ENCODE peak calls at places on chromosomes 1 and 21, in four cellular contexts. W is stimulated activated CD4-positive, alpha-beta T cell treated with anti-CD3 and anti-CD28 coated beads, TNF-alpha, amount 100 ng/mL, for 4 hours; A is NCI-H2107; P is AG04450. G is an unnamed sample.

GRCh38 chr1:44609412-44609767 is 64.9 kb downstream of the TMEM53 start:
- DNase-seq in W (no peak), A (no peak), P (no peak), G (peak)

GRCh38 chr1:240613353-240614142 is 1.6 kb upstream of the GREM2 start:
- DNase-seq in W (no peak), A (no peak), P (no peak), G (no peak)

GRCh38 chr1:240030236-240030635 is 61.4 kb upstream of the FMN2 start:
- DNase-seq in W (no peak), A (no peak), P (no peak), G (no peak)

GRCh38 chr1:156420209-156421061 is 51.4 kb downstream of the RHBG start:
- DNase-seq in W (peak), A (no peak), P (no peak), G (no peak)

GRCh38 chr1:67307251-67308060 is at the start of gene IL12RB2:
- DNase-seq in W (peak), A (no peak), P (no peak), G (no peak)

GRCh38 chr1:47575855-47576757 is 138.3 kb downstream of the FOXD2 start:
- DNase-seq in W (no peak), A (no peak), P (peak), G (no peak)

GRCh38 chr21:40997831-40998230 is 150.9 kb upstream of the DSCAM start:
- DNase-seq in W (no peak), A (no peak), P (no peak), G (no peak)

GRCh38 chr1:203692565-203693470 is 66.2 kb downstream of the ATP2B4 start:
- DNase-seq in W (no peak), A (no peak), P (peak), G (peak)

GRCh38 chr1:18642278-18643095 is 11.8 kb downstream of the PAX7 start:
- DNase-seq in W (no peak), A (no peak), P (no peak), G (no peak)

GRCh38 chr1:20792177-20792576 is 5.1 kb upstream of the HP1BP3 start:
- DNase-seq in W (no peak), A (no peak), P (peak), G (no peak)

GRCh38 chr1:177915641-177916040 is 54.2 kb downstream of the SEC16B start:
- DNase-seq in W (no peak), A (no peak), P (no peak), G (no peak)